ENCODE peak calls at places on chromosome 19, in six cellular contexts. P, N, Y, E, I and K are unnamed samples. For H3K27me3, the result is how much of the 10 kb centered on the place peaks cover.

GRCh38 chr19:30374791-30375650 is 2.8 kb downstream of the ZNF536 start:
- DNase-seq in I (no peak), P (no peak), Y (peak), N (no peak), E (no peak), K (no peak)

GRCh38 chr19:4473708-4474503 is 1.8 kb downstream of the HDGFL2 start:
- DNase-seq in E (no peak), P (no peak), I (no peak), Y (peak), N (no peak), K (no peak)

GRCh38 chr19:2631213-2631821 is 71.2 kb downstream of the GNG7 start:
- DNase-seq in P (no peak), I (no peak), N (no peak), E (no peak), Y (no peak), K (no peak)

GRCh38 chr19:55269299-55269698 is 10.5 kb upstream of the PPP6R1 start:
- DNase-seq in E (no peak), I (no peak), P (no peak), Y (no peak), N (no peak), K (no peak)

GRCh38 chr19:30056580-30056979 is 114.5 kb downstream of the URI1 start:
- DNase-seq in I (no peak), E (no peak), N (no peak), Y (no peak), P (no peak), K (no peak)

GRCh38 chr19:42096255-42096837 is 20.4 kb downstream of the ZNF574 start:
- DNase-seq in N (no peak), P (no peak), E (no peak), I (no peak), Y (no peak), K (no peak)

GRCh38 chr19:21568816-21569496 is 63.6 kb downstream of the ZNF429 start:
- DNase-seq in Y (peak), P (peak), I (peak), E (peak), N (peak), K (peak)

GRCh38 chr19:2428027-2428690 is 773 bp upstream of the TIMM13 start:
- DNase-seq in E (no peak), Y (peak), N (peak), I (no peak), P (no peak), K (peak)

GRCh38 chr19:56942749-56943148 is 102.2 kb upstream of the PEG3 start:
- DNase-seq in I (peak), N (no peak), Y (no peak), P (no peak), E (peak), K (no peak)

GRCh38 chr19:41339936-41340335 is 13.8 kb downstream of the TGFB1 start:
- DNase-seq in Y (no peak), N (no peak), I (no peak), P (no peak), E (no peak), K (no peak)

GRCh38 chr19:57599377-57599760 is 316 bp upstream of the ZNF530 start:
- DNase-seq in I (no peak), Y (no peak), P (no peak), N (no peak), E (no peak), K (no peak)

GRCh38 chr19:13154911-13155471 is 4.8 kb downstream of the IER2 start:
- DNase-seq in N (peak), E (peak), Y (peak), P (peak), I (peak), K (no peak)

GRCh38 chr19:3807131-3807480 is 20.9 kb upstream of the MATK start:
- DNase-seq in I (no peak), Y (no peak), N (no peak), P (no peak), E (no peak), K (no peak)

GRCh38 chr19:7870571-7871279 is 3.5 kb downstream of the PRR36 start:
- DNase-seq in Y (peak), N (peak), P (no peak), E (peak), I (no peak), K (no peak)

GRCh38 chr19:49861127-49861526 is 6.2 kb downstream of the PNKP start:
- DNase-seq in N (peak), Y (peak), P (no peak), E (no peak), I (no peak), K (no peak)

GRCh38 chr19:28961772-28962500 is 251.0 kb downstream of the UQCRFS1 start:
- DNase-seq in P (no peak), N (no peak), I (no peak), E (no peak), Y (no peak), K (no peak)

GRCh38 chr19:16389848-16390247 is 65.2 kb downstream of the KLF2 start:
- DNase-seq in I (no peak), E (no peak), Y (no peak), N (no peak), P (no peak), K (no peak)

GRCh38 chr19:12314553-12314952 is 18.9 kb downstream of the ZNF563 start:
- DNase-seq in I (no peak), P (no peak), E (no peak), N (no peak), Y (peak), K (no peak)

GRCh38 chr19:14582894-14583340 is at the start of gene CLEC17A:
- DNase-seq in Y (no peak), E (no peak), I (no peak), P (no peak), N (no peak), K (no peak)

GRCh38 chr19:35897706-35898451 is 2.5 kb downstream of the NFKBID start:
- DNase-seq in I (no peak), Y (no peak), P (no peak), E (no peak), N (no peak), K (no peak)

GRCh38 chr19:5563941-5564612 is 3.7 kb downstream of the TINCR start:
- DNase-seq in N (no peak), Y (no peak), E (no peak), I (no peak), P (no peak), K (no peak)

GRCh38 chr19:5166262-5166661 is 174.3 kb downstream of the PTPRS start:
- DNase-seq in N (no peak), E (no peak), Y (no peak), I (no peak), P (no peak), K (no peak)

GRCh38 chr19:47824396-47824795 is 2.7 kb downstream of the CRX start:
- DNase-seq in Y (no peak), E (no peak), N (no peak), P (no peak), I (no peak), K (no peak)
- TF ChIP-seq CTCF in Y (no peak), E (no peak), N (no peak), P (no peak), I (no peak), K (no peak)

DNA sequence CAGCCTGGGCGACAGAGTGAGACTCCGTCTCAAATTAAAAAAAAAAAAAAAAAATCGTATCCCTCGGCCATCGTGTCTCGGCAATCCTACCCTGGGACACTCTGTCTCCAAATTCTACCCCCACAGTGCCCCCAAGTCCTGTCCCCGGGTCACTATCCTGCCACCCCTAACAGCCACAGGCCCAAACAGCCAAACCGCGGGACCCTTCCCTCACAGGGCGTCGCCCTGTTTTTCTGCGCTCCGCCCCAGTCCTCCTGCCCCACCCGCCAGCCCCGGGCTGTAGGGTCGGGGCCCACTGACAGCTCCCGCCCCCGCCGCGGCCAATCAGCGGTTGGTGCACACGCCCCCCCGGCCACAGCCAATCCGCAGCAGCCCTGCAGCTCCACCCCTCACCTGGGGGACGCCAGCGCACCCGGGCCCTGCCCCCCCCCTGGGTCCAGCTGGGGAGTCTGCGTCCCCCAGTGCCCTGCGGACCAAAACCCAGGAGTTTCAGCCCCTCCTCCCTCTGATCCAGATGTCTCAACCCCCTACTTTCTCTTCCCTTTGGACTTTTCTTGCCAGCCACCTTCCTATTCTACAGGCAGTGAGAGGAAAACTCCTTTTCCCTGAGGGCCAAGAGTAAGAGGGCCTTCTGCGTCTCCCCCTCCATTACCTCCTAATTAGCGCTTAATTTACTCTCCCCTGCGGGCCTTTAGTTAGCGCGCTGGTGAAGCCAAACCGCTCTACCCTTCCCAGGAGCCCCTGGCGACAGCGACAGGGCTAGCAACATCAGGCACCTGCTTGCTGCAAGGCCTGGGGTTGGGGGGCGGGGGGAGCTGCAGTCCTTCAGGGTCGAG is 1.5 kb upstream of the BCAT2 start:
- DNase-seq in Y (peak), P (peak), I (peak), N (peak), E (peak), K (peak)
- H3K27ac ChIP-seq in Y (peak), P (peak), I (no peak), N (peak), E (no peak), K (peak)

GRCh38 chr19:9854282-9854846 is 19.2 kb downstream of the PIN1 start:
- DNase-seq in Y (no peak), I (no peak), E (no peak), P (no peak), N (no peak), K (no peak)
- H3K27me3 ChIP-seq in Y (under half), I (under half), E (under half), P (under half), N (under half), K (under half)

DNA sequence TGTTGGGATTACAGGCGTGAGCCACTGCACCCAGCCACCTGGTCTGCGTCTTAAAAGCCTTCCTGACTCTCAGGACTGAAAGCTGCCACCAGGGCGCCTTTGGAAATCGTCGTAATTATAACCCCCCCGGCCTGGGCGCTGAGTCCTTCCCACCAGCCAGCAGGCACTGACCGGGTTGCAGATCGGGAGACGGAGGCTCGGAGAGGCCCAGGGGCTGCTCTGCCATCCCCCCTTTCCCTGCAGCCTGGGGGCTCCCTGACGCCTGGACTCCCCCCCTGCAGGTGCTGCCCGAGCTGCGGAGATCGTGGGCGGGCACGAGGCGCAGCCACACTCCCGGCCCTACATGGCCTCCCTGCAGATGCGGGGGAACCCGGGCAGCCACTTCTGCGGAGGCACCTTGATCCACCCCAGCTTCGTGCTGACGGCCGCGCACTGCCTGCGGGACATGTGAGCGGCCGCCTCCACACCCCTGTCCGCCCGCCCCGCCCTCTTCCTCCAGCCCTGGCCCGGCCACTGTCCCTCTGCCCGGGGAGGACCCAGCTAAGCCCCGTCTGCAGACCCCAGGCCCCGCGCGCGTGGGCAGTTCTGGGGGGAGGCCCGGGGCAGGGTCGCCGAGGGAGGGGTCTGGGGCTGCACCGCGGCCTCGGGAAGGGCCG is 2.5 kb downstream of the PRTN3 start:
- DNase-seq in Y (peak), I (no peak), E (no peak), P (no peak), N (no peak), K (no peak)
- TF ChIP-seq CTCF in Y (no peak), I (no peak), E (no peak), P (no peak), N (no peak), K (no peak)

DNA sequence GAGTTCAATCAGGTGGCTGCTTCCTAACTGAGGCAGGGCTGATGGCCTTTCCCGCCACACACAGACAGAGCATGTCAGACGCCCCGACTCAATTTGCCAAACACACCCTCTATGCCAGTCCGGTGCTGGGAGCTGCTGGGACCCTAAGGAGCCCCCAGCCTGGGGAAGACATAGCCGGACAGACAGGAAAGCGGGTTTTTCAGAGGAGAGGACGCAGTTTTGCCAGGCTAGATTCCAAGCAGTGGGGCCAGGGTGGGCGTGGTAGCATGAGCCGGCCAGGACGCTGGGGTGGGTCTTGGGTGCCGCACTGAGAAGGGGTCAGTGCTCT is 19.8 kb downstream of the MAST3 start:
- DNase-seq in Y (no peak), I (no peak), P (no peak), E (no peak), N (no peak), K (no peak)
- H3K27ac ChIP-seq in Y (no peak), I (peak), P (peak), E (peak), N (no peak), K (peak)